ENCODE peak calls at places on chromosome 13, in six cellular contexts. A is CD8-positive, alpha-beta T cell; B is neural progenitor cell; T is Peyer's patch; M is lower lobe of right lung; C is PC-3. G is an unnamed sample. For H3K4me1, the result is how much of the 10 kb centered on the place peaks cover.

GRCh38 chr13:22227895-22228294 is 557.0 kb downstream of the FGF9 start:
- DNase-seq in C (no peak), A (no peak), T (no peak), B (no peak), M (no peak), G (no peak)

GRCh38 chr13:60412909-60413616 is 16.0 kb downstream of the TDRD3 start:
- DNase-seq in M (no peak), B (no peak), C (no peak), A (no peak), T (no peak), G (no peak)

GRCh38 chr13:44211753-44212152 is 161.9 kb upstream of the SERP2 start:
- DNase-seq in T (no peak), M (no peak), B (no peak), C (no peak), A (no peak), G (no peak)

GRCh38 chr13:29457299-29457698 is 138.2 kb downstream of the SLC7A1 start:
- DNase-seq in C (peak), A (no peak), M (no peak), T (no peak), B (no peak), G (no peak)

GRCh38 chr13:21637296-21637695 is 33.3 kb upstream of the MICU2 start:
- DNase-seq in T (peak), M (peak), A (no peak), B (no peak), C (peak), G (no peak)

GRCh38 chr13:94252209-94252608 is 227.3 kb downstream of the DCT start:
- DNase-seq in M (no peak), T (no peak), C (no peak), A (no peak), B (no peak), G (no peak)

GRCh38 chr13:59774511-59774911 is 389.2 kb downstream of the DIAPH3 start:
- DNase-seq in B (peak), C (peak), T (no peak), A (no peak), M (no peak), G (peak)

GRCh38 chr13:37306778-37307544 is 201.5 kb upstream of the CSNK1A1L start:
- DNase-seq in C (peak), T (no peak), M (no peak), A (no peak), B (no peak), G (no peak)

GRCh38 chr13:38577048-38577447 is 109.8 kb upstream of the FREM2 start:
- DNase-seq in C (no peak), T (no peak), A (no peak), M (no peak), B (peak), G (no peak)

GRCh38 chr13:94176576-94176975 is 302.9 kb downstream of the DCT start:
- DNase-seq in T (no peak), M (no peak), A (no peak), B (no peak), C (no peak), G (no peak)

GRCh38 chr13:18921063-18921462 is 260.6 kb downstream of the TUBA3C start:
- DNase-seq in B (no peak), T (no peak), A (no peak), C (no peak), M (no peak), G (no peak)

GRCh38 chr13:99894105-99894504 is 77.5 kb downstream of the ZIC5 start:
- DNase-seq in C (no peak), A (no peak), B (no peak), M (no peak), T (no peak), G (no peak)

GRCh38 chr13:48645845-48646244 is 7.9 kb upstream of the CYSLTR2 start:
- DNase-seq in T (no peak), C (no peak), M (no peak), A (no peak), B (no peak), G (no peak)

GRCh38 chr13:37345869-37346268 is 240.4 kb upstream of the CSNK1A1L start:
- DNase-seq in M (no peak), C (no peak), B (no peak), A (no peak), T (no peak), G (no peak)

GRCh38 chr13:50942630-50943311 is 33.2 kb downstream of the RNASEH2B start:
- DNase-seq in M (no peak), B (no peak), A (no peak), C (no peak), T (no peak), G (no peak)

GRCh38 chr13:99266827-99267226 is 8.6 kb upstream of the GPR18 start:
- DNase-seq in T (no peak), A (no peak), M (no peak), C (peak), B (no peak), G (no peak)

GRCh38 chr13:98349731-98350305 is 172.7 kb upstream of the RNF113B start:
- DNase-seq in B (peak), M (no peak), A (no peak), C (no peak), T (no peak), G (no peak)

DNA sequence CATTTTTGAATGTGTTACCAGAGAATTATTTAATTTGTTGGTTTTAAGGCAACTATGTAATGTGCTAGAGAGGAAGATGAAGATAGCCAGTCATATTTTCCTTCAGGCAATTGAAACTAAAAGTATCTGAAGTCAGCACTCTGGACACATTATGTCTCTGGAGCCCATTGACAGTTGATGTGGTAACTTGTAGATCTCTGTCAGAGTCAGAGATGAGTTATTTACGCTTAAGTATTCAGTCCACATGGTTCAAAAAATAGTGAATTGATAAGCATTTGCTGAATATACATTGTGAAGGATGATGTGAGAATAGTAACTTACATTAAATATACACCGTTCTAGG is 2.1 kb downstream of the ZMYM2 start:
- DNase-seq in B (no peak), M (no peak), T (no peak), C (no peak), A (no peak), G (no peak)
- H3K4me1 ChIP-seq in B (under half), M (half or more), T (under half), C (under half), A (under half), G (under half)

DNA sequence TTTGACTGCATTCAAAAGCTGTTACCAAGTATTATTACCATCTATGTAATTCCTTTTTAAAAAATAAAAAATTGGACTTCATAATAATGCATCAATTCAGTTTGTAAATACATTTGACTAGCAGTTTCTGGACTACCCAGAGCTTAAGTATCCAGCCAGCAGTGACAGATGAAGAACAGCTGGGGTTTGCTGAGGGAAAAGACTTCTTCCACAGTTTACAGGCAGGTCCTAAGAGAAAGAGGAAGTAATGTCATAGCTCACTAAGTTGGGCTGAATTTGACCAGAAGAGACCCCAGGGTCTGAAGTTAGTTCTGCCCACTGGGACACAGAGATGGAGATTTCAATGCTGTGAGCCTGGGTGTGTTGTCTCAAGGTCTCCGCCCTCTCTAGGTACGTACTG is 96.4 kb downstream of the MBNL2 start:
- DNase-seq in T (no peak), C (no peak), B (no peak), A (no peak), M (no peak), G (no peak)
- H3K4me1 ChIP-seq in T (under half), C (under half), B (under half), A (under half), M (under half), G (under half)

GRCh38 chr13:53137777-53138176 is 109.2 kb downstream of the OLFM4 start:
- DNase-seq in M (no peak), C (peak), A (no peak), B (no peak), T (no peak), G (no peak)

GRCh38 chr13:53141336-53141735 is 112.7 kb downstream of the OLFM4 start:
- DNase-seq in T (no peak), C (no peak), B (no peak), A (no peak), M (no peak), G (no peak)

GRCh38 chr13:53131361-53131760 is 102.7 kb downstream of the OLFM4 start:
- DNase-seq in T (no peak), C (no peak), M (no peak), B (no peak), A (no peak), G (no peak)

GRCh38 chr13:53138369-53139036 is 109.9 kb downstream of the OLFM4 start:
- DNase-seq in A (no peak), C (no peak), T (peak), M (no peak), B (no peak), G (no peak)

GRCh38 chr13:53136554-53136953 is 107.9 kb downstream of the OLFM4 start:
- DNase-seq in M (no peak), B (no peak), C (no peak), T (no peak), A (no peak), G (peak)
- H3K4me1 ChIP-seq in M (under half), B (under half), C (under half), T (under half), A (under half), G (under half)

DNA sequence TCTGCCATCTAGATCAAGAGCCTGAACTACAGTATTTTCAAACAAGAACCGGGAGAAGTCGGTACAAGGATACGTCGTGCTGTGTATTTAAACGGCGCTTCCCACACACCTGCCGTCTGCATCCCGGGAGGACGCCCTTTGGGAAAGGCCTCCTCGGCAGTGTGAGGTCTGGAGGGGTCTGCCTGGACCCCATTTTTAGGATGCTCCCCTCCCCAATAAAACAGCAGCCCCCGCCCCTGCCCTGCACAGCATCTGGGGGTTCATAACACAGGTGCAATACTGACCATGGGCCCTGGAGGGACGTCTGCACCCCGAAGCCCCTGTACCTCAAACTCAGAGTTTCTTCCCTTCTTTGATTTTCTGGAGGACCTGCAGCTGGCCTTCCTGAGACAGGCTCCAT is 4.1 kb upstream of the C13orf46 start:
- DNase-seq in M (peak), T (peak), B (no peak), A (no peak), C (no peak), G (no peak)
- H3K4me1 ChIP-seq in M (under half), T (under half), B (under half), A (under half), C (under half), G (under half)

DNA sequence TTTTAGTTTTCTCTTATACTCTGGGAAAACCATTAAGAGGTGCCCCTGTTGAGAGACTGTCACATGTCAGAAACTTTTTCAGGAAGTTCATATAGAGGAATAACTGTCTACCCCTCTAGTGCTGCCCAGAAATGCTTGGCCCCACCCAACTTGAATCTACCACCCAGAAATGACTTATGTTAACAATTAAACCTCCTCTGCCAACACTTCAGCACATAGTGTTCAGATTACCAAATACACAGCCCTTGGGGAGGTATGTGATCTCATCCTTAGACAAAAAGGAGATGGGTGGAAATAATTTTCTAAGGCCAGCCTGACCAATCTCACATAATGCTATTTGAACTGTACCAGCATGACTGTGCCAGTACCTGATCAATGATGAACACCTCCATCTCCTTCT is 35.6 kb downstream of the CCDC169 start:
- DNase-seq in B (no peak), C (no peak), T (no peak), M (no peak), A (no peak), G (no peak)
- H3K4me1 ChIP-seq in B (under half), C (under half), T (under half), M (under half), A (under half), G (under half)

GRCh38 chr13:31043891-31044657 is 111.6 kb downstream of the TEX26 start:
- DNase-seq in T (peak), C (peak), M (peak), A (peak), B (peak), G (peak)
- H3K4me1 ChIP-seq in T (under half), C (under half), M (under half), A (under half), B (under half), G (under half)

GRCh38 chr13:74070065-74070464 is 64.1 kb downstream of the KLF12 start:
- DNase-seq in B (no peak), A (peak), M (no peak), C (no peak), T (peak), G (no peak)

GRCh38 chr13:74070513-74070912 is 63.7 kb downstream of the KLF12 start:
- DNase-seq in M (no peak), C (no peak), A (no peak), B (no peak), T (no peak), G (no peak)

GRCh38 chr13:74066937-74067336 is 67.3 kb downstream of the KLF12 start:
- DNase-seq in M (no peak), B (no peak), C (no peak), T (no peak), A (no peak), G (no peak)

GRCh38 chr13:74068471-74068870 is 65.7 kb downstream of the KLF12 start:
- DNase-seq in A (no peak), B (no peak), T (no peak), C (no peak), M (no peak), G (no peak)

GRCh38 chr13:74067818-74068217 is 66.4 kb downstream of the KLF12 start:
- DNase-seq in M (no peak), C (peak), A (no peak), T (no peak), B (no peak), G (no peak)
- H3K4me1 ChIP-seq in M (under half), C (under half), A (half or more), T (under half), B (under half), G (under half)

GRCh38 chr13:109687559-109688448 is 98.6 kb downstream of the IRS2 start:
- DNase-seq in M (no peak), T (peak), C (no peak), B (peak), A (no peak), G (no peak)
- H3K4me1 ChIP-seq in M (under half), T (under half), C (under half), B (under half), A (under half), G (under half)